ENCODE peak calls at places on chromosome 19, in five cellular contexts. One of them, this sample, is unnamed.

GRCh38 chr19:57096640-57097361 is 23.0 kb upstream of the USP29 start:
- DNase-seq in stimulated activated CD4-positive, alpha-beta T cell treated with anti-CD3 and anti-CD28 coated beads, TNF-alpha, amount 100 ng/mL, for 48 hours: no peak
- DNase-seq in NCI-H2107: no peak
- DNase-seq in SJSA1: no peak
- DNase-seq in mucosa of descending colon: no peak
- DNase-seq in this sample: no peak

GRCh38 chr19:3752492-3752891 is 9.0 kb downstream of the APBA3 start:
- DNase-seq in stimulated activated CD4-positive, alpha-beta T cell treated with anti-CD3 and anti-CD28 coated beads, TNF-alpha, amount 100 ng/mL, for 48 hours: no peak
- DNase-seq in NCI-H2107: no peak
- DNase-seq in mucosa of descending colon: no peak
- DNase-seq in SJSA1: no peak
- DNase-seq in this sample: no peak

GRCh38 chr19:14775855-14776254 is 2.5 kb downstream of the ADGRE2 start:
- DNase-seq in mucosa of descending colon: peak
- DNase-seq in SJSA1: peak
- DNase-seq in NCI-H2107: no peak
- DNase-seq in stimulated activated CD4-positive, alpha-beta T cell treated with anti-CD3 and anti-CD28 coated beads, TNF-alpha, amount 100 ng/mL, for 48 hours: no peak
- DNase-seq in this sample: peak

GRCh38 chr19:3459322-3459881 is 20.9 kb downstream of the SMIM24 start:
- DNase-seq in mucosa of descending colon: peak
- DNase-seq in SJSA1: no peak
- DNase-seq in NCI-H2107: no peak
- DNase-seq in stimulated activated CD4-positive, alpha-beta T cell treated with anti-CD3 and anti-CD28 coated beads, TNF-alpha, amount 100 ng/mL, for 48 hours: no peak
- DNase-seq in this sample: no peak

GRCh38 chr19:14366529-14366928 is 14.7 kb upstream of the ADGRE5 start:
- DNase-seq in stimulated activated CD4-positive, alpha-beta T cell treated with anti-CD3 and anti-CD28 coated beads, TNF-alpha, amount 100 ng/mL, for 48 hours: peak
- DNase-seq in NCI-H2107: peak
- DNase-seq in mucosa of descending colon: peak
- DNase-seq in SJSA1: no peak
- DNase-seq in this sample: peak

GRCh38 chr19:55231391-55232283 is 3.1 kb upstream of the TMEM86B start:
- DNase-seq in stimulated activated CD4-positive, alpha-beta T cell treated with anti-CD3 and anti-CD28 coated beads, TNF-alpha, amount 100 ng/mL, for 48 hours: no peak
- DNase-seq in NCI-H2107: no peak
- DNase-seq in SJSA1: no peak
- DNase-seq in mucosa of descending colon: no peak
- DNase-seq in this sample: peak

GRCh38 chr19:53192771-53193533 is at the start of gene ZNF665:
- DNase-seq in SJSA1: peak
- DNase-seq in mucosa of descending colon: peak
- DNase-seq in stimulated activated CD4-positive, alpha-beta T cell treated with anti-CD3 and anti-CD28 coated beads, TNF-alpha, amount 100 ng/mL, for 48 hours: peak
- DNase-seq in NCI-H2107: peak
- DNase-seq in this sample: peak

GRCh38 chr19:35742121-35742724 is at the start of gene IGFLR1:
- DNase-seq in SJSA1: no peak
- DNase-seq in NCI-H2107: no peak
- DNase-seq in mucosa of descending colon: peak
- DNase-seq in stimulated activated CD4-positive, alpha-beta T cell treated with anti-CD3 and anti-CD28 coated beads, TNF-alpha, amount 100 ng/mL, for 48 hours: no peak
- DNase-seq in this sample: peak

GRCh38 chr19:54707932-54708331 is 16.3 kb upstream of the KIR3DL3 start:
- DNase-seq in NCI-H2107: no peak
- DNase-seq in SJSA1: no peak
- DNase-seq in stimulated activated CD4-positive, alpha-beta T cell treated with anti-CD3 and anti-CD28 coated beads, TNF-alpha, amount 100 ng/mL, for 48 hours: no peak
- DNase-seq in mucosa of descending colon: peak
- DNase-seq in this sample: no peak

GRCh38 chr19:32651729-32652140 is 23.2 kb downstream of the ANKRD27 start:
- DNase-seq in SJSA1: no peak
- DNase-seq in NCI-H2107: no peak
- DNase-seq in mucosa of descending colon: peak
- DNase-seq in stimulated activated CD4-positive, alpha-beta T cell treated with anti-CD3 and anti-CD28 coated beads, TNF-alpha, amount 100 ng/mL, for 48 hours: no peak
- DNase-seq in this sample: no peak

GRCh38 chr19:1942934-1943555 is 2.1 kb downstream of the CSNK1G2 start:
- DNase-seq in mucosa of descending colon: no peak
- DNase-seq in SJSA1: no peak
- DNase-seq in stimulated activated CD4-positive, alpha-beta T cell treated with anti-CD3 and anti-CD28 coated beads, TNF-alpha, amount 100 ng/mL, for 48 hours: no peak
- DNase-seq in NCI-H2107: no peak
- DNase-seq in this sample: no peak

GRCh38 chr19:3047307-3048189 is 14.7 kb downstream of the TLE5 start:
- DNase-seq in NCI-H2107: peak
- DNase-seq in mucosa of descending colon: peak
- DNase-seq in SJSA1: peak
- DNase-seq in stimulated activated CD4-positive, alpha-beta T cell treated with anti-CD3 and anti-CD28 coated beads, TNF-alpha, amount 100 ng/mL, for 48 hours: peak
- DNase-seq in this sample: peak

GRCh38 chr19:42038675-42039074 is 31.3 kb downstream of the GRIK5 start:
- DNase-seq in NCI-H2107: peak
- DNase-seq in mucosa of descending colon: no peak
- DNase-seq in stimulated activated CD4-positive, alpha-beta T cell treated with anti-CD3 and anti-CD28 coated beads, TNF-alpha, amount 100 ng/mL, for 48 hours: no peak
- DNase-seq in SJSA1: no peak
- DNase-seq in this sample: peak

GRCh38 chr19:4916292-4917082 is 7.2 kb downstream of the UHRF1 start:
- DNase-seq in NCI-H2107: no peak
- DNase-seq in SJSA1: no peak
- DNase-seq in mucosa of descending colon: peak
- DNase-seq in stimulated activated CD4-positive, alpha-beta T cell treated with anti-CD3 and anti-CD28 coated beads, TNF-alpha, amount 100 ng/mL, for 48 hours: no peak
- DNase-seq in this sample: peak

GRCh38 chr19:29622191-29623070 is 16.3 kb downstream of the POP4 start:
- DNase-seq in NCI-H2107: no peak
- DNase-seq in stimulated activated CD4-positive, alpha-beta T cell treated with anti-CD3 and anti-CD28 coated beads, TNF-alpha, amount 100 ng/mL, for 48 hours: no peak
- DNase-seq in mucosa of descending colon: no peak
- DNase-seq in SJSA1: no peak
- DNase-seq in this sample: no peak

GRCh38 chr19:36116344-36116637 is 1.0 kb downstream of the TBCB start:
- DNase-seq in mucosa of descending colon: no peak
- DNase-seq in NCI-H2107: no peak
- DNase-seq in stimulated activated CD4-positive, alpha-beta T cell treated with anti-CD3 and anti-CD28 coated beads, TNF-alpha, amount 100 ng/mL, for 48 hours: no peak
- DNase-seq in SJSA1: no peak
- DNase-seq in this sample: no peak

GRCh38 chr19:11291415-11291814 is 4.5 kb upstream of the TSPAN16 start:
- DNase-seq in mucosa of descending colon: no peak
- DNase-seq in NCI-H2107: no peak
- DNase-seq in stimulated activated CD4-positive, alpha-beta T cell treated with anti-CD3 and anti-CD28 coated beads, TNF-alpha, amount 100 ng/mL, for 48 hours: no peak
- DNase-seq in SJSA1: no peak
- DNase-seq in this sample: no peak

GRCh38 chr19:8392017-8392591 is 1.9 kb downstream of the RAB11B start:
- DNase-seq in SJSA1: no peak
- DNase-seq in mucosa of descending colon: no peak
- DNase-seq in NCI-H2107: no peak
- DNase-seq in stimulated activated CD4-positive, alpha-beta T cell treated with anti-CD3 and anti-CD28 coated beads, TNF-alpha, amount 100 ng/mL, for 48 hours: no peak
- DNase-seq in this sample: no peak

GRCh38 chr19:5547881-5548280 is 19.9 kb downstream of the TINCR start:
- DNase-seq in NCI-H2107: peak
- DNase-seq in SJSA1: no peak
- DNase-seq in mucosa of descending colon: peak
- DNase-seq in stimulated activated CD4-positive, alpha-beta T cell treated with anti-CD3 and anti-CD28 coated beads, TNF-alpha, amount 100 ng/mL, for 48 hours: no peak
- DNase-seq in this sample: no peak

GRCh38 chr19:12952488-12953455 is 4.3 kb downstream of the GADD45GIP1 start:
- DNase-seq in NCI-H2107: no peak
- DNase-seq in stimulated activated CD4-positive, alpha-beta T cell treated with anti-CD3 and anti-CD28 coated beads, TNF-alpha, amount 100 ng/mL, for 48 hours: no peak
- DNase-seq in SJSA1: no peak
- DNase-seq in mucosa of descending colon: no peak
- DNase-seq in this sample: no peak

GRCh38 chr19:18879579-18880373 is 16.2 kb downstream of the CERS1 start:
- DNase-seq in stimulated activated CD4-positive, alpha-beta T cell treated with anti-CD3 and anti-CD28 coated beads, TNF-alpha, amount 100 ng/mL, for 48 hours: no peak
- DNase-seq in SJSA1: no peak
- DNase-seq in mucosa of descending colon: peak
- DNase-seq in NCI-H2107: no peak
- DNase-seq in this sample: no peak

GRCh38 chr19:46753420-46754155 is 7.3 kb upstream of the STRN4 start:
- DNase-seq in stimulated activated CD4-positive, alpha-beta T cell treated with anti-CD3 and anti-CD28 coated beads, TNF-alpha, amount 100 ng/mL, for 48 hours: peak
- DNase-seq in NCI-H2107: no peak
- DNase-seq in SJSA1: no peak
- DNase-seq in mucosa of descending colon: peak
- DNase-seq in this sample: no peak